ENCODE peak calls at places on chromosomes 13 and 19, in ten cellular contexts. S, Q, Y, D, T, B, J, P, M and X are unnamed samples.

GRCh38 chr19:48514123-48514458 is 2.5 kb upstream of the LMTK3 start:
- DNase-seq in J (no peak), T (no peak), M (no peak), Q (no peak), B (no peak), D (no peak), Y (no peak), S (no peak), P (no peak), X (no peak)

GRCh38 chr13:109191422-109191821 is 562.0 kb downstream of the MYO16 start:
- DNase-seq in P (no peak), Q (no peak), J (no peak), B (no peak), T (no peak), M (peak; percentile 58), S (no peak), Y (no peak), D (no peak), X (no peak)

GRCh38 chr13:49499889-49500660 is 4.3 kb downstream of the PHF11 start:
- DNase-seq in Y (no peak), S (no peak), B (no peak), T (no peak), J (no peak), P (peak; percentile 8), Q (peak; percentile 17), D (no peak), M (no peak), X (no peak)

GRCh38 chr13:44174769-44175425 is 198.7 kb upstream of the SERP2 start:
- DNase-seq in B (no peak), M (no peak), J (no peak), Y (no peak), Q (no peak), D (peak; percentile 61), T (no peak), S (no peak), P (no peak), X (no peak)

GRCh38 chr13:70170689-70171088 is 62.4 kb upstream of the KLHL1 start:
- DNase-seq in P (no peak), M (no peak), J (no peak), Y (peak; percentile 1), B (no peak), S (no peak), Q (no peak), D (no peak), T (no peak), X (no peak)

GRCh38 chr13:96781141-96781540 is 213.1 kb downstream of the OXGR1 start:
- DNase-seq in Y (no peak), S (no peak), D (no peak), J (peak; percentile 49), Q (no peak), M (peak; percentile 61), T (no peak), P (no peak), B (no peak), X (no peak)

GRCh38 chr13:83815598-83815997 is 66.7 kb downstream of the SLITRK1 start:
- DNase-seq in M (no peak), D (no peak), Y (no peak), P (no peak), J (no peak), S (no peak), T (no peak), B (no peak), Q (no peak), X (no peak)

GRCh38 chr19:19866599-19867248 is 1.0 kb downstream of the ZNF253 start:
- DNase-seq in T (peak; percentile 39), D (peak; percentile 11), B (peak; percentile 75), Q (peak; percentile 53), S (no peak), Y (peak; percentile 25), J (no peak), P (peak; percentile 12), M (peak; percentile 45), X (peak; percentile 64)

GRCh38 chr13:30159446-30159839 is 147.9 kb downstream of the KATNAL1 start:
- DNase-seq in B (no peak), M (no peak), Y (no peak), J (no peak), P (no peak), S (peak; percentile 34), D (no peak), T (no peak), Q (peak; percentile 62), X (peak; percentile 51)

GRCh38 chr13:88376762-88377388 is 705.7 kb downstream of the SLITRK5 start:
- DNase-seq in J (no peak), M (no peak), Y (no peak), Q (no peak), D (no peak), B (no peak), S (no peak), P (peak; percentile 6), T (no peak), X (no peak)

GRCh38 chr13:23129329-23129728 is 51.5 kb upstream of the SGCG start:
- DNase-seq in P (no peak), Y (no peak), Q (no peak), D (no peak), J (no peak), M (no peak), S (no peak), B (no peak), T (no peak), X (no peak)

GRCh38 chr13:85693889-85694511 is 105.2 kb downstream of the SLITRK6 start:
- DNase-seq in Y (no peak), S (no peak), T (no peak), B (no peak), J (no peak), M (no peak), Q (no peak), P (no peak), D (no peak), X (no peak)

GRCh38 chr13:42049454-42049780 is 969 bp downstream of the DGKH start:
- DNase-seq in Q (no peak), J (no peak), B (no peak), D (no peak), P (no peak), Y (no peak), T (no peak), M (no peak), S (no peak), X (no peak)

GRCh38 chr19:52554216-52554971 is 15.7 kb upstream of the ZNF701 start:
- DNase-seq in P (no peak), M (no peak), Y (no peak), Q (no peak), T (no peak), J (no peak), S (no peak), D (no peak), B (no peak), X (no peak)

GRCh38 chr19:56252699-56253422 is 19.7 kb upstream of the EDDM13 start:
- DNase-seq in P (peak; percentile 73), T (peak; percentile 91), Q (peak; percentile 76), Y (peak; percentile 79), B (peak; percentile 62), S (peak; percentile 22), J (no peak), D (peak; percentile 82), M (peak; percentile 68), X (peak; percentile 77)

GRCh38 chr13:102901615-102902305 is 55.9 kb downstream of the ERCC5 start:
- DNase-seq in S (no peak), T (no peak), J (no peak), Q (no peak), M (no peak), Y (no peak), P (no peak), B (no peak), D (no peak), X (no peak)